ENCODE peak calls at places on chromosomes 4 and X, in nine cellular contexts. M, F, P, J, K, T, H, C and N are unnamed samples.

GRCh38 chr4:153207561-153207960 is 3.3 kb downstream of the TRIM2 start:
- DNase-seq in K (peak), F (peak), C (peak), M (peak), H (peak), J (no peak), T (peak), P (no peak), N (no peak)

GRCh38 chrX:154317391-154318000 is 21.9 kb downstream of the TKTL1 start:
- DNase-seq in C (no peak), J (no peak), H (peak), T (peak), F (no peak), P (no peak), K (peak), M (no peak), N (no peak)

GRCh38 chr4:133146192-133146573 is 2.9 kb upstream of the PCDH10 start:
- DNase-seq in T (no peak), F (peak), C (no peak), H (no peak), J (no peak), M (no peak), P (no peak), K (no peak), N (no peak)

GRCh38 chr4:88514557-88515511 is 8.7 kb downstream of the PYURF start:
- DNase-seq in K (no peak), P (no peak), T (no peak), J (no peak), M (no peak), C (no peak), H (no peak), F (no peak), N (no peak)

GRCh38 chr4:72305080-72305479 is 263.9 kb downstream of the ADAMTS3 start:
- DNase-seq in K (no peak), P (no peak), J (no peak), F (no peak), T (no peak), M (no peak), H (no peak), C (no peak), N (no peak)

GRCh38 chr4:187612211-187612780 is 383.3 kb upstream of the ZFP42 start:
- DNase-seq in K (no peak), H (no peak), M (peak), P (no peak), T (peak), F (peak), C (no peak), J (no peak), N (no peak)

GRCh38 chr4:168880811-168881595 is 129.1 kb downstream of the CBR4 start:
- DNase-seq in T (no peak), H (no peak), F (no peak), J (no peak), M (no peak), K (no peak), P (no peak), C (no peak), N (no peak)

GRCh38 chrX:115584715-115585114 is 23.7 kb downstream of the PLS3 start:
- DNase-seq in M (no peak), J (no peak), P (no peak), H (no peak), T (peak), K (no peak), C (no peak), F (no peak), N (no peak)

GRCh38 chr4:3041192-3042142 is 32.9 kb downstream of the HTT-AS start:
- DNase-seq in J (no peak), M (peak), C (peak), K (peak), H (peak), T (peak), F (no peak), P (peak), N (peak)

GRCh38 chr4:109801895-109802319 is at the start of gene CFI:
- DNase-seq in P (no peak), J (peak), H (no peak), C (peak), M (no peak), F (no peak), K (peak), T (peak), N (no peak)

GRCh38 chrX:80808160-80808735 is 1.4 kb downstream of the BRWD3 start:
- DNase-seq in T (peak), K (peak), H (peak), P (peak), F (peak), J (peak), M (peak), C (peak), N (peak)

GRCh38 chr4:116357758-116358157 is 727.6 kb downstream of the TRAM1L1 start:
- DNase-seq in T (peak), F (no peak), K (no peak), J (no peak), H (no peak), C (no peak), P (no peak), M (no peak), N (no peak)

GRCh38 chrX:23811135-23811781 is 28.3 kb downstream of the SAT1 start:
- DNase-seq in H (no peak), M (no peak), F (no peak), T (no peak), C (no peak), J (no peak), K (peak), P (no peak), N (no peak)

GRCh38 chr4:125303821-125304220 is 10.9 kb upstream of the FAT4 start:
- DNase-seq in M (no peak), T (no peak), J (no peak), F (no peak), K (no peak), H (no peak), P (no peak), C (no peak), N (no peak)

GRCh38 chrX:153865321-153865580 is 20.7 kb downstream of the L1CAM start:
- DNase-seq in M (no peak), F (no peak), P (no peak), C (no peak), H (no peak), J (no peak), T (no peak), K (no peak), N (no peak)

GRCh38 chr4:148922497-148922896 is 480.3 kb upstream of the NR3C2 start:
- DNase-seq in F (no peak), T (no peak), M (no peak), H (no peak), C (no peak), J (no peak), K (no peak), P (no peak), N (no peak)